ENCODE peak calls at places on chromosomes 7 and 10, in eight cellular contexts. B is breast epithelium; Z is epithelial cell of esophagus; H is activated T-cell treated with anti-CD3 and anti-CD28 coated beads, Interleukin-2, amount 50 U/mL, for 24 hours; P is choroid plexus epithelial cell; Q is astrocyte of the spinal cord; G is cerebellar cortex; K is NCI-H2171 treated with DMSO at 0.1 percent for 48 hours. U is an unnamed sample.

GRCh38 chr10:94402204-94403033 is at the start of gene TBC1D12:
- DNase-seq in K (peak), Q (peak), G (peak), B (peak), Z (peak), P (peak), H (peak), U (peak)

GRCh38 chr7:822692-823276 is 9.5 kb upstream of the SUN1 start:
- DNase-seq in Z (no peak), B (no peak), H (no peak), K (no peak), P (no peak), G (no peak), Q (no peak), U (no peak)

GRCh38 chr7:128904381-128905197 is 5.9 kb downstream of the KCP start:
- DNase-seq in Q (peak), K (peak), P (peak), B (no peak), G (peak), H (peak), Z (peak), U (no peak)

GRCh38 chr10:114239117-114239993 is at the start of gene VWA2:
- DNase-seq in H (peak), K (peak), P (no peak), B (peak), Z (peak), Q (no peak), G (no peak), U (peak)

GRCh38 chr10:126387931-126388911 is at the start of gene ADAM12:
- DNase-seq in K (no peak), B (peak), Q (peak), G (no peak), Z (peak), P (peak), H (no peak), U (peak)

GRCh38 chr10:119541459-119542356 is 811 bp downstream of the RGS10 start:
- DNase-seq in G (no peak), B (no peak), P (peak), Z (no peak), Q (peak), K (no peak), H (peak), U (peak)

GRCh38 chr7:4550117-4550516 is 132.0 kb upstream of the FOXK1 start:
- DNase-seq in G (no peak), Z (no peak), B (no peak), H (no peak), Q (no peak), P (no peak), K (no peak), U (no peak)

GRCh38 chr10:24723386-24723787 is 300 bp downstream of the ARHGAP21 start:
- DNase-seq in Q (peak), P (peak), Z (no peak), B (no peak), G (no peak), K (no peak), H (peak), U (peak)

GRCh38 chr10:31315453-31315852 is 3.6 kb upstream of the ZEB1 start:
- DNase-seq in K (no peak), Z (peak), P (peak), G (no peak), B (no peak), H (no peak), Q (peak), U (no peak)

U was measured in activated naive CD8-positive, alpha-beta T cell treated with anti-CD3 and anti-CD28 coated beads, Interleukin-2, amount 10 ng/mL, durations not matched to agents 7 days and 5 days.